ENCODE peak calls at places on chromosomes 16 and 17, in eight cellular contexts. U is psoas muscle, Q is astrocyte of the spinal cord, O is tibial nerve, G is breast epithelium, Y is prostate gland, V is left ventricle myocardium inferior, T is AG09309. E is an unnamed sample.

GRCh38 chr16:16013812-16014211 is 64.4 kb downstream of the ABCC1 start:
- DNase-seq in V (no peak), Q (no peak), Y (no peak), O (no peak), U (no peak), T (no peak), G (no peak), E (no peak)

GRCh38 chr16:85906349-85906748 is 7.4 kb downstream of the IRF8 start:
- DNase-seq in V (no peak), G (no peak), O (no peak), U (no peak), Q (no peak), Y (no peak), T (no peak), E (no peak)

GRCh38 chr17:75945202-75945601 is 4.4 kb upstream of the FBF1 start:
- DNase-seq in V (no peak), Y (no peak), G (no peak), O (no peak), T (no peak), U (no peak), Q (no peak), E (no peak)

GRCh38 chr17:51166987-51167931 is 1.0 kb downstream of the NME2 start:
- DNase-seq in G (no peak), Y (peak; percentile 14), Q (peak; percentile 41), U (peak; percentile 75), O (no peak), T (no peak), V (peak; percentile 43), E (peak; percentile 70)

GRCh38 chr17:51000835-51001638 is 119.6 kb downstream of the SPAG9 start:
- DNase-seq in T (peak; percentile 60), U (no peak), Y (peak; percentile 20), V (no peak), O (peak; percentile 64), G (no peak), Q (peak; percentile 82), E (no peak)

GRCh38 chr17:83085103-83085502 is 5.7 kb downstream of the METRNL start:
- DNase-seq in Q (no peak), T (no peak), V (no peak), U (no peak), Y (no peak), O (no peak), G (no peak), E (no peak)

GRCh38 chr17:31627960-31628359 is 231.1 kb downstream of the COPRS start:
- DNase-seq in Y (no peak), V (no peak), G (no peak), T (peak; percentile 47), U (no peak), Q (peak; percentile 79), O (no peak), E (no peak)

GRCh38 chr17:19003543-19003965 is 1.0 kb downstream of the FAM83G start:
- DNase-seq in V (no peak), O (no peak), G (no peak), Y (no peak), T (no peak), Q (no peak), U (no peak), E (no peak)

GRCh38 chr17:73255671-73256181 is 6.0 kb downstream of the CPSF4L start:
- DNase-seq in U (peak; percentile 72), O (peak; percentile 55), Q (peak; percentile 36), Y (peak; percentile 41), G (no peak), V (peak; percentile 50), T (no peak), E (peak; percentile 55)

GRCh38 chr16:21172650-21173049 is 14.2 kb downstream of the LDAF1 start:
- DNase-seq in U (no peak), Y (no peak), Q (no peak), G (no peak), V (no peak), T (no peak), O (no peak), E (no peak)

GRCh38 chr16:56657555-56658430 is at the start of gene MT1F:
- DNase-seq in U (peak; percentile 79), T (no peak), G (peak; percentile 95), V (peak; percentile 73), Y (peak; percentile 96), Q (no peak), O (peak; percentile 62), E (peak; percentile 97)

GRCh38 chr17:58320163-58320558 is 8.4 kb downstream of the TSPOAP1 start:
- DNase-seq in Y (no peak), G (no peak), T (no peak), Q (no peak), O (no peak), U (no peak), V (no peak), E (peak; percentile 31)

GRCh38 chr17:68599873-68600122 is 1.4 kb downstream of the FAM20A start:
- DNase-seq in U (peak; percentile 56), T (no peak), V (peak; percentile 19), G (no peak), Y (no peak), Q (no peak), O (no peak), E (no peak)

GRCh38 chr16:22337849-22338248 is 36.6 kb downstream of the CDR2 start:
- DNase-seq in Y (no peak), O (no peak), G (no peak), U (no peak), T (no peak), Q (no peak), V (no peak), E (no peak)

GRCh38 chr17:17221329-17221728 is 15.2 kb upstream of the PLD6 start:
- DNase-seq in V (no peak), O (no peak), G (no peak), U (peak; percentile 41), Q (no peak), Y (no peak), T (no peak), E (no peak)

GRCh38 chr17:79370594-79370993 is 240.3 kb downstream of the RBFOX3 start:
- DNase-seq in Q (no peak), G (no peak), V (no peak), O (no peak), T (no peak), Y (no peak), U (no peak), E (no peak)

GRCh38 chr16:12203780-12204351 is 227.3 kb downstream of the SNX29 start:
- DNase-seq in Y (no peak), O (peak; percentile 8), T (no peak), Q (no peak), U (no peak), V (no peak), G (no peak), E (no peak)

GRCh38 chr16:49788505-49788904 is 67.4 kb downstream of the ZNF423 start:
- DNase-seq in U (peak; percentile 72), O (no peak), G (no peak), Y (no peak), V (peak; percentile 46), T (no peak), Q (no peak), E (no peak)

GRCh38 chr17:50637829-50638571 is 3.3 kb downstream of the ABCC3 start:
- DNase-seq in V (no peak), U (no peak), G (no peak), T (no peak), O (no peak), Q (no peak), Y (no peak), E (peak; percentile 18)

GRCh38 chr17:4365628-4366311 is 705 bp downstream of the UBE2G1 start:
- DNase-seq in T (no peak), V (peak; percentile 37), G (peak; percentile 28), O (no peak), Q (peak; percentile 16), U (peak; percentile 74), Y (peak; percentile 34), E (peak; percentile 73)

DNA sequence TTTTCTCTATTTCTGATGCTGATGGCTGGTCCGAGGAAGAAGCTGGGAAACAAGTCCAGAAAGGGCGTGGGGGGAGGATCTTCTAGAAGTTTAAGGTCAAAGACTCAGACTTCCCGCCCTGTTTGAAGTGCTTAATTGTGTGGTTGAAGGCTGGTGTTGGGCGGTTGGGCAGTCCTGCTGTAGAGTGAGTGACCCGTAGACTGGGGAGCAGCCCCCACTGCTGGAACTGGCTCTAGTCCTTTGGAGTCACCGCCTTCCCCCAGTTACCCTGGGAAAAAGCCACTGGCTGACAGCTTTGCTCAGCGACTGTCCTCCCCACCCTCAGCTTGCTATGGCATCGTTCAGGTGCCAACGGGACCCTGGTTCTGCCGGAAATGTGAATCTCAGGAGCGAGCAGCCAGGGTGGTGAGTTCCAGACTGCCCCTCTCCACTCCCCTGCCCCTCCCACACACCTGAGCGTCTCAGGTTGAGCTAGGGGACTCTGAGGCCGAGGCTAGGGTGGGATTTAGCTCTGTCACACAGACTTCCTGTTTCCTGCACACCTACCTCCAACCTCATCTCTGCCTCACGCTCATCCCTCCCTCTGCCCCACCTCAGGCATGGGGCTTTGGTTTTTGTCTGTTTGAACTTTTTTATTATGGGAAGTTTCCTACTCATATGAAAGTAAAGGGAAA is 1.7 kb downstream of the MLLT6 start:
- DNase-seq in Q (no peak), T (no peak), V (no peak), U (no peak), O (no peak), G (no peak), Y (no peak), E (no peak)
- H3K4me3 ChIP-seq in Q (peak overlapping the region; percentile 81), T (peak overlapping the region; percentile 84), V (peak overlapping the region; percentile 96), U (peak overlapping the region; percentile 97), O (peak overlapping the region; percentile 87), G (peak overlapping the region; percentile 98), Y (peak overlapping the region; percentile 98), E (peak overlapping the region; percentile 58)

GRCh38 chr16:30068750-30069574 is 3.4 kb downstream of the ALDOA start:
- DNase-seq in G (no peak), V (no peak), Y (no peak), Q (no peak), U (peak; percentile 59), T (no peak), O (no peak), E (no peak)
- H3K4me3 ChIP-seq in G (peak overlapping the region; percentile 12), V (peak overlapping the region; percentile 93), Y (no peak overlapping the region), Q (no peak overlapping the region), U (peak overlapping the region; percentile 91), T (peak overlapping the region; percentile 5), O (no peak overlapping the region), E (no peak overlapping the region)

DNA sequence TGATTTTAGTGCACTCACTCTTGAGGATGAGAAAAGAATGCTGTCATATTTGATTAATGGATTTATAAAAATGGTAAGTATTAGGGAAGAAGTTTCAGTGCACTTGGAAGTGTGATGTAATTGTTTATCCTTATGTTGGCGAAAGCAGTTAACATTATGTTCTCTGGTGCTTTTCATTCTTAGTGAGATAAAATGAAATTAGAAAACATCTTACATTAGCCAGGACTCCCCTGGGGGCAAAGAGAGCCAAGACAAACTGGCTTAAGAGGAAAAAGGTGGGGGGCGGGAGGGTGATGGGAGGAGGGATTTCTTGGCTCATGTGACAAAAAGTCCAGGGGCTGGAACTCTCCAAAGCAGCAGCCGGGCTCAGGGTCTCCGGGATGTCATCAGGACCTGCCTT is 73.2 kb downstream of the KNOP1 start:
- DNase-seq in Y (no peak), Q (peak; percentile 48), G (no peak), T (no peak), O (peak; percentile 89), U (peak; percentile 56), V (peak; percentile 86), E (no peak)
- H3K4me3 ChIP-seq in Y (no peak overlapping the region), Q (no peak overlapping the region), G (no peak overlapping the region), T (no peak overlapping the region), O (no peak overlapping the region), U (peak overlapping the region; percentile 19), V (peak overlapping the region; percentile 50), E (no peak overlapping the region)

DNA sequence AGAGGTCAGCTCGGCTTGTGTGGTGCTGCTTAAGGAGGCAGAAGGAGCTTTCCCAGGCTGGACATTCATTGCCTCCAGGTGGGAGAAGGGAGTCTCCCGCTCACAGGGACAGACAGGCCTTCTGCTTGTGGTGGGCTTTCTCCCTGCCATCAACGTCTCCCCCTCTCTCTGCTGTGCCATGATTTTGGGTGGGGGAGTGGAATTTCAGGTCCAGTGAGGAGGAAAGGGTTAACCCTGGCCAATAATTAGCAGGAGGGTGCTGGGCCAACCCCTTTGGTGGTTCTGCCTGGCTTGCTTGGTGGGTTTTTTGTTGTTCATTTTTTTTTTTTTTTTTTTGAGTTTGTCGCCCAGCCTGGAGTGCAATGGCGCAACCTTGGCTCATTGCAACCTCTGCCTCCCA is 112.0 kb downstream of the SEC14L1 start:
- DNase-seq in U (no peak), V (no peak), Q (no peak), T (no peak), Y (no peak), O (no peak), G (no peak), E (no peak)
- H3K4me3 ChIP-seq in U (no peak overlapping the region), V (no peak overlapping the region), Q (no peak overlapping the region), T (no peak overlapping the region), Y (no peak overlapping the region), O (no peak overlapping the region), G (no peak overlapping the region), E (no peak overlapping the region)